ENCODE peak calls at places on chromosomes 5 and 9, in nine cellular contexts. F is hepatocyte; S is stomach; I is heart right ventricle; J is lower lobe of right lung; X is aorta; H is CD8-positive, alpha-beta T cell; Z is CD4-positive, CD25-positive, alpha-beta regulatory T cell; R is fibroblast of lung. P is an unnamed sample. For H3K36me3, the result is how much of the 10 kb centered on the place peaks cover.

GRCh38 chr5:69502375-69503143 is 10.0 kb downstream of the OCLN start:
- DNase-seq in F (no peak), S (no peak), I (no peak), J (no peak), X (no peak), H (no peak), Z (no peak), R (peak), P (no peak)

GRCh38 chr9:109166771-109167601 is at the start of gene FRRS1L:
- DNase-seq in F (peak), S (no peak), I (no peak), J (no peak), X (no peak), H (no peak), Z (no peak), R (no peak), P (peak)

GRCh38 chr5:75055727-75056144 is 3.4 kb upstream of the GCNT4 start:
- DNase-seq in F (no peak), S (no peak), I (no peak), J (no peak), X (no peak), H (no peak), Z (no peak), R (no peak), P (peak)

GRCh38 chr9:29830815-29831214 is 2257.5 kb upstream of the C9orf72 start:
- DNase-seq in F (peak), S (no peak), I (no peak), J (no peak), X (no peak), H (no peak), Z (no peak), R (no peak), P (peak)

GRCh38 chr5:14996997-14997396 is 125.4 kb upstream of the ANKH start:
- DNase-seq in F (no peak), S (no peak), I (no peak), J (no peak), X (no peak), H (no peak), Z (peak), R (no peak), P (no peak)

GRCh38 chr5:1808466-1808865 is 7.3 kb downstream of the NDUFS6 start:
- DNase-seq in F (no peak), S (no peak), I (no peak), J (no peak), X (no peak), H (no peak), Z (no peak), R (peak), P (no peak)

GRCh38 chr9:134566936-134567335 is 74.7 kb upstream of the COL5A1 start:
- DNase-seq in F (peak), S (peak), I (no peak), J (no peak), X (no peak), H (no peak), Z (no peak), R (no peak), P (no peak)

GRCh38 chr5:149294872-149295829 is 23.5 kb downstream of the AFAP1L1 start:
- DNase-seq in F (no peak), S (no peak), I (no peak), J (no peak), X (no peak), H (no peak), Z (no peak), R (no peak), P (no peak)

GRCh38 chr9:89079421-89079820 is 88.2 kb downstream of the S1PR3 start:
- DNase-seq in F (no peak), S (no peak), I (no peak), J (no peak), X (no peak), H (no peak), Z (no peak), R (peak), P (no peak)

GRCh38 chr5:172886974-172887491 is 53.0 kb downstream of the ERGIC1 start:
- DNase-seq in F (peak), S (peak), I (peak), J (peak), X (peak), H (no peak), Z (no peak), R (peak), P (no peak)

GRCh38 chr9:79862921-79863890 is 291.4 kb downstream of the TLE4 start:
- DNase-seq in F (no peak), S (no peak), I (no peak), J (no peak), X (no peak), H (no peak), Z (no peak), R (no peak), P (peak)

DNA sequence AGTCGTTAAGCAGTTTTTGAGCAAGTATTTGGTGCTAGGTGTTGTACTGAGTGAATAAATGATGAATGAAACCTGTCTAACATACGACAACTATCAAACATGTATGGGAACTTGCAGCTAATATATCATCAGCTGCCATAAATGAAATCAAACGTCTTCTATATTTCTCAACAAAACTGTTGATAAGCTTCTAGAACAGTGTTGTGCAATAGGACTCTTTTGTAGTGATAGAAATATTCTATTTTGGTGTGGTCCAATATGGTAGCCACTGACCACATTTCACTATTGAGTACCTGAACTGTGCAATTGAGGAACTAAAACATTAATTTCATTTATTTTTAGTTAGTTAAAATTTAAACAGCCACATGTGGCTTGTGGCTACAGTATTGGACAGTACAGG is 16.3 kb upstream of the FYB1 start:
- DNase-seq in F (no peak), S (no peak), I (no peak), J (no peak), X (no peak), H (no peak), Z (no peak), R (no peak), P (no peak)
- H3K36me3 ChIP-seq in F (under half), S (under half), I (under half), J (under half), X (under half), H (under half), Z (under half), R (under half), P (under half)

DNA sequence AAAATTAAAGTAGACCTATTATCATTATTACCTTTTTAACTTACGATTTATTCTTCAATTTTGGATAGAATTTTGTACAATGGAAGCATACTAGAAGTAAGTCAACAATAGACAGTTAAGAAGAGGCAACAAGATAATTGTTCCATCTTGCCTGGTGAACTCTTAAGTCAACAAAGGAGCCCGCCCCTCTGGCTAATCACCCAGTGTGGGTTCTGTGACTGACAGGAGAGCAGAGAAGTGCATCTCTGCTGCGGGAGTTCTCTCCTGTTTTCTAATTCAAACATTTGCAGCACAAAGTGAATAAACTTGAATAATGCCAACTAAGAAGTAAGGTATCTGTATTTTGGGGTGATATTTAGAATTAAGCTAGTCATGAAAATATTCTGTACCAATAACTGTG is 6.7 kb upstream of the ISL1 start:
- DNase-seq in F (no peak), S (no peak), I (no peak), J (no peak), X (no peak), H (no peak), Z (no peak), R (no peak), P (no peak)
- H3K4me3 ChIP-seq in F (no peak), S (no peak), I (no peak), J (no peak), X (no peak), H (no peak), Z (no peak), R (no peak), P (no peak)

GRCh38 chr5:324736-325612 is 3.5 kb downstream of the AHRR start:
- DNase-seq in F (no peak), S (no peak), I (no peak), J (no peak), X (no peak), H (no peak), Z (no peak), R (no peak), P (no peak)
- H3K36me3 ChIP-seq in F (under half), S (under half), I (under half), J (under half), X (under half), H (under half), Z (under half), R (under half), P (under half)

DNA sequence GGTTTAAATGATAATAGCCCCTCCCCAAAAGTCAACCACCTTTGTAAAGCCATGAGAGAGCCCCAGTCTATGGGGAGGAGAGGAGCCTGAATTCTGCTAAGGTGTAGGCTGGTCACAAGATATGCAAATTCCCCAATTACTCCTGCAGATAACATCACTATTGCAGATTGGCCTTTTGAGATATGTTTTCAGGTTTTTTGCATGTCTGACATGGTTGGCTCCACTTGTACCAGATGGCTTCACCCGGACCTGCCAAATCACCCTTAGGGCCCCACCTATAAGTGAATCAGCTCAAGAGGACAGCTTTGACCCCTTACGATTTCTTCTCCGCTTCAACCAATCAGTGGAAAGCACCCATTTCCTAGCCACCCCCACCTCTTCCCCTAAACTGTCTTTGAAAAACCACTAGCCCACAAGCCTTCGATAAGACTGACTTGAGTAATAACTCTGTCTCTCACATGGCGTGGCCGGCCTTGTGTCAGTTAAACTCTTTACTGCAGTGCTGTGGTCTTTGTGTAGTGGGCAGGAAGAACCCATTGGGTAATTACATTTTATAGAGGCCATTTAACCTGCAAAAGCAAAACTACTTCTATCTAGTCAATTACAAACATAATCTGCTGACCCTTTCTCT is 69.7 kb downstream of the PRLR start:
- DNase-seq in F (no peak), S (no peak), I (no peak), J (no peak), X (no peak), H (no peak), Z (no peak), R (no peak), P (no peak)
- H3K4me3 ChIP-seq in F (no peak), S (no peak), I (no peak), J (no peak), X (no peak), H (no peak), Z (no peak), R (no peak), P (no peak)